ENCODE peak calls at places on chromosomes 3 and 15, in nine cellular contexts. One of them, this sample, is unnamed.
A peak's percentile ranks its signal among the peaks of the same experiment; 100 is the strongest.

GRCh38 chr15:53586815-53587214 is 172.6 kb downstream of the WDR72 start:
- DNase-seq in stomach: peak; percentile 31
- DNase-seq in mesendoderm: peak; percentile 83
- DNase-seq in HCT116: peak; percentile 28
- DNase-seq in colonic mucosa: peak; percentile 80
- DNase-seq in Peyer's patch: no peak
- DNase-seq in IMR-90: no peak
- DNase-seq in adrenal gland: peak; percentile 30
- DNase-seq in naive thymus-derived CD4-positive, alpha-beta T cell: no peak
- DNase-seq in this sample: no peak

GRCh38 chr3:130699765-130700164 is 46.9 kb downstream of the PIK3R4 start:
- DNase-seq in stomach: no peak
- DNase-seq in mesendoderm: peak; percentile 49
- DNase-seq in HCT116: peak; percentile 10
- DNase-seq in colonic mucosa: no peak
- DNase-seq in Peyer's patch: no peak
- DNase-seq in IMR-90: peak; percentile 9
- DNase-seq in adrenal gland: no peak
- DNase-seq in naive thymus-derived CD4-positive, alpha-beta T cell: no peak
- DNase-seq in this sample: no peak

GRCh38 chr3:96991812-96992211 is 177.4 kb downstream of the EPHA6 start:
- DNase-seq in stomach: no peak
- DNase-seq in mesendoderm: no peak
- DNase-seq in HCT116: no peak
- DNase-seq in colonic mucosa: no peak
- DNase-seq in Peyer's patch: no peak
- DNase-seq in IMR-90: no peak
- DNase-seq in adrenal gland: no peak
- DNase-seq in naive thymus-derived CD4-positive, alpha-beta T cell: no peak
- DNase-seq in this sample: no peak

GRCh38 chr15:61459785-61460707 is 230.9 kb upstream of the RORA start:
- DNase-seq in stomach: no peak
- DNase-seq in mesendoderm: no peak
- DNase-seq in HCT116: no peak
- DNase-seq in colonic mucosa: no peak
- DNase-seq in Peyer's patch: no peak
- DNase-seq in IMR-90: peak; percentile 9
- DNase-seq in adrenal gland: peak; percentile 23
- DNase-seq in naive thymus-derived CD4-positive, alpha-beta T cell: no peak
- DNase-seq in this sample: no peak

GRCh38 chr3:49665822-49666519 is 8.2 kb upstream of the APEH start:
- DNase-seq in stomach: peak; percentile 69
- DNase-seq in mesendoderm: no peak
- DNase-seq in HCT116: no peak
- DNase-seq in colonic mucosa: no peak
- DNase-seq in Peyer's patch: no peak
- DNase-seq in IMR-90: no peak
- DNase-seq in adrenal gland: no peak
- DNase-seq in naive thymus-derived CD4-positive, alpha-beta T cell: no peak
- DNase-seq in this sample: no peak

GRCh38 chr3:196144383-196145105 is 62.7 kb upstream of the TFRC start:
- DNase-seq in stomach: no peak
- DNase-seq in mesendoderm: no peak
- DNase-seq in HCT116: no peak
- DNase-seq in colonic mucosa: no peak
- DNase-seq in Peyer's patch: no peak
- DNase-seq in IMR-90: peak; percentile 88
- DNase-seq in adrenal gland: no peak
- DNase-seq in naive thymus-derived CD4-positive, alpha-beta T cell: no peak
- DNase-seq in this sample: no peak

GRCh38 chr3:185308126-185308754 is 54.4 kb upstream of the EHHADH start:
- DNase-seq in stomach: peak; percentile 68
- DNase-seq in mesendoderm: peak; percentile 86
- DNase-seq in HCT116: peak; percentile 51
- DNase-seq in colonic mucosa: peak; percentile 78
- DNase-seq in Peyer's patch: peak; percentile 34
- DNase-seq in IMR-90: peak; percentile 55
- DNase-seq in adrenal gland: peak; percentile 57
- DNase-seq in naive thymus-derived CD4-positive, alpha-beta T cell: peak; percentile 12
- DNase-seq in this sample: no peak

GRCh38 chr3:183085634-183086390 is 13.5 kb downstream of the MCCC1 start:
- DNase-seq in stomach: no peak
- DNase-seq in mesendoderm: peak; percentile 80
- DNase-seq in HCT116: no peak
- DNase-seq in colonic mucosa: peak; percentile 29
- DNase-seq in Peyer's patch: no peak
- DNase-seq in IMR-90: peak; percentile 72
- DNase-seq in adrenal gland: no peak
- DNase-seq in naive thymus-derived CD4-positive, alpha-beta T cell: no peak
- DNase-seq in this sample: no peak

GRCh38 chr3:66582721-66583141 is 81.9 kb upstream of the LRIG1 start:
- DNase-seq in stomach: no peak
- DNase-seq in mesendoderm: no peak
- DNase-seq in HCT116: no peak
- DNase-seq in colonic mucosa: no peak
- DNase-seq in Peyer's patch: peak; percentile 30
- DNase-seq in IMR-90: no peak
- DNase-seq in adrenal gland: no peak
- DNase-seq in naive thymus-derived CD4-positive, alpha-beta T cell: peak; percentile 48
- DNase-seq in this sample: peak; percentile 40

GRCh38 chr3:47443611-47443995 is 32.1 kb downstream of the SCAP start:
- DNase-seq in stomach: peak; percentile 53
- DNase-seq in mesendoderm: no peak
- DNase-seq in HCT116: no peak
- DNase-seq in colonic mucosa: peak; percentile 64
- DNase-seq in Peyer's patch: no peak
- DNase-seq in IMR-90: no peak
- DNase-seq in adrenal gland: no peak
- DNase-seq in naive thymus-derived CD4-positive, alpha-beta T cell: no peak
- DNase-seq in this sample: no peak

GRCh38 chr3:184465883-184466412 is 86.1 kb downstream of the CHRD start:
- DNase-seq in stomach: no peak
- DNase-seq in mesendoderm: no peak
- DNase-seq in HCT116: no peak
- DNase-seq in colonic mucosa: no peak
- DNase-seq in Peyer's patch: no peak
- DNase-seq in IMR-90: no peak
- DNase-seq in adrenal gland: no peak
- DNase-seq in naive thymus-derived CD4-positive, alpha-beta T cell: no peak
- DNase-seq in this sample: no peak

GRCh38 chr3:41182504-41183059 is 16.7 kb upstream of the CTNNB1 start:
- DNase-seq in stomach: no peak
- DNase-seq in mesendoderm: no peak
- DNase-seq in HCT116: no peak
- DNase-seq in colonic mucosa: no peak
- DNase-seq in Peyer's patch: no peak
- DNase-seq in IMR-90: no peak
- DNase-seq in adrenal gland: no peak
- DNase-seq in naive thymus-derived CD4-positive, alpha-beta T cell: no peak
- DNase-seq in this sample: no peak

GRCh38 chr3:125062904-125063618 is 7.3 kb upstream of the HEG1 start:
- DNase-seq in stomach: peak; percentile 40
- DNase-seq in mesendoderm: peak; percentile 70
- DNase-seq in HCT116: no peak
- DNase-seq in colonic mucosa: no peak
- DNase-seq in Peyer's patch: no peak
- DNase-seq in IMR-90: peak; percentile 97
- DNase-seq in adrenal gland: peak; percentile 31
- DNase-seq in naive thymus-derived CD4-positive, alpha-beta T cell: no peak
- DNase-seq in this sample: no peak

GRCh38 chr15:47715402-47715801 is 1.9 kb upstream of the SEMA6D start:
- DNase-seq in stomach: no peak
- DNase-seq in mesendoderm: no peak
- DNase-seq in HCT116: no peak
- DNase-seq in colonic mucosa: no peak
- DNase-seq in Peyer's patch: no peak
- DNase-seq in IMR-90: no peak
- DNase-seq in adrenal gland: no peak
- DNase-seq in naive thymus-derived CD4-positive, alpha-beta T cell: no peak
- DNase-seq in this sample: no peak

GRCh38 chr3:39980021-39980420 is 170.6 kb downstream of the MYRIP start:
- DNase-seq in stomach: no peak
- DNase-seq in mesendoderm: no peak
- DNase-seq in HCT116: no peak
- DNase-seq in colonic mucosa: no peak
- DNase-seq in Peyer's patch: no peak
- DNase-seq in IMR-90: no peak
- DNase-seq in adrenal gland: no peak
- DNase-seq in naive thymus-derived CD4-positive, alpha-beta T cell: no peak
- DNase-seq in this sample: no peak

GRCh38 chr3:186331043-186331442 is 31.0 kb downstream of the DGKG start:
- DNase-seq in stomach: no peak
- DNase-seq in mesendoderm: no peak
- DNase-seq in HCT116: no peak
- DNase-seq in colonic mucosa: no peak
- DNase-seq in Peyer's patch: no peak
- DNase-seq in IMR-90: no peak
- DNase-seq in adrenal gland: no peak
- DNase-seq in naive thymus-derived CD4-positive, alpha-beta T cell: no peak
- DNase-seq in this sample: no peak

GRCh38 chr3:73733796-73734195 is 109.1 kb upstream of the PDZRN3 start:
- DNase-seq in stomach: no peak
- DNase-seq in mesendoderm: no peak
- DNase-seq in HCT116: no peak
- DNase-seq in colonic mucosa: no peak
- DNase-seq in Peyer's patch: no peak
- DNase-seq in IMR-90: no peak
- DNase-seq in adrenal gland: no peak
- DNase-seq in naive thymus-derived CD4-positive, alpha-beta T cell: no peak
- DNase-seq in this sample: no peak

GRCh38 chr3:51778554-51778953 is 483 bp downstream of the IQCF6 start:
- DNase-seq in stomach: no peak
- DNase-seq in mesendoderm: no peak
- DNase-seq in HCT116: no peak
- DNase-seq in colonic mucosa: no peak
- DNase-seq in Peyer's patch: no peak
- DNase-seq in IMR-90: no peak
- DNase-seq in adrenal gland: no peak
- DNase-seq in naive thymus-derived CD4-positive, alpha-beta T cell: no peak
- DNase-seq in this sample: no peak

GRCh38 chr15:78242128-78242527 is 7.8 kb upstream of the ACSBG1 start:
- DNase-seq in stomach: no peak
- DNase-seq in mesendoderm: peak; percentile 48
- DNase-seq in HCT116: no peak
- DNase-seq in colonic mucosa: peak; percentile 59
- DNase-seq in Peyer's patch: no peak
- DNase-seq in IMR-90: no peak
- DNase-seq in adrenal gland: no peak
- DNase-seq in naive thymus-derived CD4-positive, alpha-beta T cell: no peak
- DNase-seq in this sample: no peak
- H3K27me3 ChIP-seq in stomach: no peaks in the 10 kb centered on the region
- H3K27me3 ChIP-seq in mesendoderm: no peaks in the 10 kb centered on the region
- H3K27me3 ChIP-seq in HCT116: no peaks in the 10 kb centered on the region
- H3K27me3 ChIP-seq in colonic mucosa: no peaks in the 10 kb centered on the region
- H3K27me3 ChIP-seq in Peyer's patch: no peaks in the 10 kb centered on the region
- H3K27me3 ChIP-seq in IMR-90: peaks cover 15% of the 10 kb centered on the region
- H3K27me3 ChIP-seq in adrenal gland: no peaks in the 10 kb centered on the region
- H3K27me3 ChIP-seq in naive thymus-derived CD4-positive, alpha-beta T cell: no peaks in the 10 kb centered on the region
- H3K27me3 ChIP-seq in this sample: no peaks in the 10 kb centered on the region

GRCh38 chr15:37873336-37873735 is 61.1 kb upstream of the TMCO5A start:
- DNase-seq in stomach: no peak
- DNase-seq in mesendoderm: no peak
- DNase-seq in HCT116: no peak
- DNase-seq in colonic mucosa: no peak
- DNase-seq in Peyer's patch: no peak
- DNase-seq in IMR-90: peak; percentile 41
- DNase-seq in adrenal gland: peak; percentile 15
- DNase-seq in naive thymus-derived CD4-positive, alpha-beta T cell: no peak
- DNase-seq in this sample: no peak
- H3K27ac ChIP-seq in stomach: no peak overlapping the region
- H3K27ac ChIP-seq in mesendoderm: no peak overlapping the region
- H3K27ac ChIP-seq in HCT116: no peak overlapping the region
- H3K27ac ChIP-seq in colonic mucosa: no peak overlapping the region
- H3K27ac ChIP-seq in Peyer's patch: no peak overlapping the region
- H3K27ac ChIP-seq in IMR-90: no peak overlapping the region
- H3K27ac ChIP-seq in adrenal gland: no peak overlapping the region
- H3K27ac ChIP-seq in naive thymus-derived CD4-positive, alpha-beta T cell: no peak overlapping the region
- H3K27ac ChIP-seq in this sample: no peak overlapping the region

GRCh38 chr3:181712190-181712504 is 422 bp downstream of the SOX2 start:
- DNase-seq in stomach: no peak
- DNase-seq in mesendoderm: no peak
- DNase-seq in HCT116: no peak
- DNase-seq in colonic mucosa: no peak
- DNase-seq in Peyer's patch: no peak
- DNase-seq in IMR-90: no peak
- DNase-seq in adrenal gland: no peak
- DNase-seq in naive thymus-derived CD4-positive, alpha-beta T cell: no peak
- DNase-seq in this sample: no peak

GRCh38 chr3:181713673-181714270 is 2.0 kb downstream of the SOX2 start:
- DNase-seq in stomach: no peak
- DNase-seq in mesendoderm: no peak
- DNase-seq in HCT116: no peak
- DNase-seq in colonic mucosa: no peak
- DNase-seq in Peyer's patch: no peak
- DNase-seq in IMR-90: no peak
- DNase-seq in adrenal gland: no peak
- DNase-seq in naive thymus-derived CD4-positive, alpha-beta T cell: no peak
- DNase-seq in this sample: no peak

GRCh38 chr3:181711325-181712135 is at the start of gene SOX2:
- DNase-seq in stomach: peak; percentile 92
- DNase-seq in mesendoderm: peak; percentile 88
- DNase-seq in HCT116: peak; percentile 38
- DNase-seq in colonic mucosa: peak; percentile 57
- DNase-seq in Peyer's patch: no peak
- DNase-seq in IMR-90: peak; percentile 4
- DNase-seq in adrenal gland: no peak
- DNase-seq in naive thymus-derived CD4-positive, alpha-beta T cell: peak; percentile 13
- DNase-seq in this sample: no peak

GRCh38 chr3:181712505-181713299 is 977 bp downstream of the SOX2 start:
- DNase-seq in stomach: peak; percentile 39
- DNase-seq in mesendoderm: peak; percentile 76
- DNase-seq in HCT116: no peak
- DNase-seq in colonic mucosa: no peak
- DNase-seq in Peyer's patch: no peak
- DNase-seq in IMR-90: no peak
- DNase-seq in adrenal gland: no peak
- DNase-seq in naive thymus-derived CD4-positive, alpha-beta T cell: no peak
- DNase-seq in this sample: no peak

DNA sequence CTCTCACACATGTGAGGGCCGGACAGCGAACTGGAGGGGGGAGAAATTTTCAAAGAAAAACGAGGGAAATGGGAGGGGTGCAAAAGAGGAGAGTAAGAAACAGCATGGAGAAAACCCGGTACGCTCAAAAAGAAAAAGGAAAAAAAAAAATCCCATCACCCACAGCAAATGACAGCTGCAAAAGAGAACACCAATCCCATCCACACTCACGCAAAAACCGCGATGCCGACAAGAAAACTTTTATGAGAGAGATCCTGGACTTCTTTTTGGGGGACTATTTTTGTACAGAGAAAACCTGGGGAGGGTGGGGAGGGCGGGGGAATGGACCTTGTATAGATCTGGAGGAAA is 1.5 kb downstream of the SOX2 start:
- DNase-seq in stomach: no peak
- DNase-seq in mesendoderm: no peak
- DNase-seq in HCT116: no peak
- DNase-seq in colonic mucosa: no peak
- DNase-seq in Peyer's patch: no peak
- DNase-seq in IMR-90: no peak
- DNase-seq in adrenal gland: no peak
- DNase-seq in naive thymus-derived CD4-positive, alpha-beta T cell: no peak
- DNase-seq in this sample: no peak
- H3K27me3 ChIP-seq in stomach: peaks cover 67% of the 10 kb centered on the region
- H3K27me3 ChIP-seq in mesendoderm: peaks cover 4% of the 10 kb centered on the region
- H3K27me3 ChIP-seq in HCT116: peaks cover 3% of the 10 kb centered on the region
- H3K27me3 ChIP-seq in colonic mucosa: peaks cover 89% of the 10 kb centered on the region
- H3K27me3 ChIP-seq in Peyer's patch: peaks cover 69% of the 10 kb centered on the region
- H3K27me3 ChIP-seq in IMR-90: peaks cover 45% of the 10 kb centered on the region
- H3K27me3 ChIP-seq in adrenal gland: peaks cover 96% of the 10 kb centered on the region
- H3K27me3 ChIP-seq in naive thymus-derived CD4-positive, alpha-beta T cell: peaks cover 17% of the 10 kb centered on the region
- H3K27me3 ChIP-seq in this sample: peaks cover 58% of the 10 kb centered on the region

GRCh38 chr3:58291671-58292338 is 14.2 kb upstream of the RPP14 start:
- DNase-seq in stomach: no peak
- DNase-seq in mesendoderm: no peak
- DNase-seq in HCT116: no peak
- DNase-seq in colonic mucosa: no peak
- DNase-seq in Peyer's patch: no peak
- DNase-seq in IMR-90: no peak
- DNase-seq in adrenal gland: no peak
- DNase-seq in naive thymus-derived CD4-positive, alpha-beta T cell: no peak
- DNase-seq in this sample: no peak
- H3K27ac ChIP-seq in stomach: no peak overlapping the region
- H3K27ac ChIP-seq in mesendoderm: no peak overlapping the region
- H3K27ac ChIP-seq in HCT116: no peak overlapping the region
- H3K27ac ChIP-seq in colonic mucosa: no peak overlapping the region
- H3K27ac ChIP-seq in Peyer's patch: no peak overlapping the region
- H3K27ac ChIP-seq in IMR-90: no peak overlapping the region
- H3K27ac ChIP-seq in adrenal gland: no peak overlapping the region
- H3K27ac ChIP-seq in naive thymus-derived CD4-positive, alpha-beta T cell: no peak overlapping the region
- H3K27ac ChIP-seq in this sample: no peak overlapping the region

This sample was measured in effector memory CD4-positive, alpha-beta T cell.